ENCODE peak calls at places on chromosomes 2 and 18, in four cellular contexts. M is OCI-LY7, H is IMR-90, N is thoracic aorta. V is an unnamed sample. For H3K4me1, the result is how much of the 10 kb centered on the place peaks cover.

GRCh38 chr18:24658302-24658701 is 197.9 kb downstream of the HRH4 start:
- DNase-seq in M (no peak), H (no peak), N (no peak), V (no peak)

GRCh38 chr2:81467096-81467495 is 1162.5 kb upstream of the LRRTM1 start:
- DNase-seq in M (no peak), H (no peak), N (no peak), V (no peak)

GRCh38 chr18:74299746-74300145 is 8.0 kb upstream of the CYB5A start:
- DNase-seq in M (no peak), H (peak), N (no peak), V (no peak)

GRCh38 chr2:62741954-62742722 is 36.6 kb downstream of the EHBP1 start:
- DNase-seq in M (no peak), H (no peak), N (no peak), V (no peak)

GRCh38 chr18:36672437-36673344 is 156.1 kb downstream of the TPGS2 start:
- DNase-seq in M (peak), H (peak), N (no peak), V (no peak)

GRCh38 chr2:19540739-19541503 is 182.5 kb upstream of the OSR1 start:
- DNase-seq in M (no peak), H (peak), N (no peak), V (no peak)

GRCh38 chr2:204896146-204896545 is 350.9 kb downstream of the PARD3B start:
- DNase-seq in M (no peak), H (no peak), N (no peak), V (no peak)

GRCh38 chr18:33040213-33040612 is 267.4 kb upstream of the KLHL14 start:
- DNase-seq in M (no peak), H (no peak), N (no peak), V (no peak)

GRCh38 chr2:208300847-208301618 is 35.0 kb downstream of the PIKFYVE start:
- DNase-seq in M (no peak), H (no peak), N (no peak), V (no peak)

GRCh38 chr2:109270758-109271305 is 141.8 kb downstream of the SH3RF3 start:
- DNase-seq in M (no peak), H (no peak), N (no peak), V (no peak)

GRCh38 chr18:55401638-55402191 is 186.3 kb downstream of the TCF4 start:
- DNase-seq in M (no peak), H (peak), N (no peak), V (peak)

GRCh38 chr18:28511421-28511821 is 334.5 kb upstream of the CDH2 start:
- DNase-seq in M (no peak), H (peak), N (no peak), V (no peak)

GRCh38 chr2:165582409-165582808 is 112.9 kb downstream of the CSRNP3 start:
- DNase-seq in M (no peak), H (no peak), N (no peak), V (no peak)

GRCh38 chr18:46676162-46676830 is 19.3 kb upstream of the LOXHD1 start:
- DNase-seq in M (no peak), H (no peak), N (no peak), V (no peak)

GRCh38 chr2:222322241-222322640 is 23.4 kb upstream of the PAX3 start:
- DNase-seq in M (no peak), H (no peak), N (no peak), V (no peak)

GRCh38 chr2:107358362-107358761 is 468.3 kb upstream of the RGPD4 start:
- DNase-seq in M (no peak), H (no peak), N (no peak), V (no peak)

GRCh38 chr2:180495606-180496005 is 484.8 kb upstream of the UBE2E3 start:
- DNase-seq in M (no peak), H (peak), N (no peak), V (no peak)

GRCh38 chr2:175567435-175568061 is 386.0 kb upstream of the ATP5MC3 start:
- DNase-seq in M (no peak), H (no peak), N (no peak), V (no peak)

GRCh38 chr2:12613137-12613912 is 103.4 kb upstream of the TRIB2 start:
- DNase-seq in M (peak), H (no peak), N (no peak), V (no peak)

DNA sequence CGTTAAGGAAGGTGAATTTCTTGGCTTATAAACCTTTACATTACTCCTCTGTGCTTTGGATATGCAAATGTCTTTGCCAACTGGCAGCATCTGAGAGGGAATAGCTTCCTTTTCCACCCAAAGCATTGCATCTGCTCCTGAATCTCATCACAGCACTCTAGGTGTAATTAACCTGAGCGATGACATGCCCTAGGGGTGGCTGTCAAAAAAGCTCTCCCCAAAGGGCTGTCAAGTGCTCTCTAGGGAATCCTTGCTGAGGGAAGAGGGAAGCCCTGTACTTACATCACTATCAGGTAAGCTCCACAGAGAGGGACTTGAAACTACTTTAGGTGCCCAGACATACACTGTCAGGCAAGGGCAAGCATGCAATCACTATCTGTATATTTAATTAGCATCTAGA is 5.4 kb upstream of the SMARCAL1 start:
- DNase-seq in M (no peak), H (no peak), N (no peak), V (no peak)
- H3K4me3 ChIP-seq in M (no peak), H (no peak), N (no peak), V (no peak)

GRCh38 chr2:97741251-97741650 is 27.9 kb downstream of the ZAP70 start:
- DNase-seq in M (no peak), H (no peak), N (no peak), V (no peak)
- H3K27ac ChIP-seq in M (no peak), H (no peak), N (no peak), V (no peak)

GRCh38 chr2:168550670-168551069 is 94.6 kb downstream of the CERS6 start:
- DNase-seq in M (peak), H (no peak), N (no peak), V (peak)
- H3K4me1 ChIP-seq in M (under half), H (under half), N (under half), V (under half)

GRCh38 chr2:57809230-57809629 is 237.4 kb upstream of the VRK2 start:
- DNase-seq in M (no peak), H (no peak), N (no peak), V (no peak)
- H3K4me3 ChIP-seq in M (no peak), H (no peak), N (no peak), V (no peak)

GRCh38 chr2:152298754-152299153 is 36.2 kb upstream of the FMNL2 start:
- DNase-seq in M (no peak), H (peak), N (no peak), V (no peak)
- H3K27ac ChIP-seq in M (no peak), H (no peak), N (no peak), V (no peak)